ENCODE peak calls at places on chromosome 16, in ten cellular contexts. One of them, this sample, is unnamed.

GRCh38 chr16:23387666-23388065 is 65.3 kb downstream of the COG7 start:
- DNase-seq in CD4-positive, alpha-beta T cell: no peak
- DNase-seq in right lobe of liver: no peak
- DNase-seq in MM.1S: no peak
- DNase-seq in AG10803: no peak
- DNase-seq in fibroblast of lung: no peak
- DNase-seq in uterus: no peak
- DNase-seq in HL-60: no peak
- DNase-seq in psoas muscle: no peak
- DNase-seq in omental fat pad: no peak
- DNase-seq in this sample: no peak

GRCh38 chr16:3157229-3158013 is 22.6 kb downstream of the ZNF213 start:
- DNase-seq in CD4-positive, alpha-beta T cell: peak
- DNase-seq in right lobe of liver: peak
- DNase-seq in MM.1S: no peak
- DNase-seq in AG10803: peak
- DNase-seq in fibroblast of lung: peak
- DNase-seq in uterus: peak
- DNase-seq in HL-60: peak
- DNase-seq in psoas muscle: peak
- DNase-seq in omental fat pad: peak
- DNase-seq in this sample: peak

GRCh38 chr16:28311413-28311812 is 19.1 kb downstream of the SBK1 start:
- DNase-seq in CD4-positive, alpha-beta T cell: no peak
- DNase-seq in right lobe of liver: no peak
- DNase-seq in MM.1S: no peak
- DNase-seq in AG10803: no peak
- DNase-seq in fibroblast of lung: no peak
- DNase-seq in uterus: no peak
- DNase-seq in HL-60: no peak
- DNase-seq in psoas muscle: no peak
- DNase-seq in omental fat pad: no peak
- DNase-seq in this sample: no peak

GRCh38 chr16:1220841-1221627 is 4.0 kb downstream of the TPSG1 start:
- DNase-seq in CD4-positive, alpha-beta T cell: no peak
- DNase-seq in right lobe of liver: no peak
- DNase-seq in MM.1S: no peak
- DNase-seq in AG10803: no peak
- DNase-seq in fibroblast of lung: no peak
- DNase-seq in uterus: no peak
- DNase-seq in HL-60: no peak
- DNase-seq in psoas muscle: no peak
- DNase-seq in omental fat pad: no peak
- DNase-seq in this sample: no peak

GRCh38 chr16:58234831-58235595 is 37.1 kb upstream of the CSNK2A2 start:
- DNase-seq in CD4-positive, alpha-beta T cell: no peak
- DNase-seq in right lobe of liver: no peak
- DNase-seq in MM.1S: no peak
- DNase-seq in AG10803: no peak
- DNase-seq in fibroblast of lung: no peak
- DNase-seq in uterus: no peak
- DNase-seq in HL-60: no peak
- DNase-seq in psoas muscle: no peak
- DNase-seq in omental fat pad: no peak
- DNase-seq in this sample: no peak

GRCh38 chr16:58219432-58219831 is 21.5 kb upstream of the CSNK2A2 start:
- DNase-seq in CD4-positive, alpha-beta T cell: no peak
- DNase-seq in right lobe of liver: no peak
- DNase-seq in MM.1S: no peak
- DNase-seq in AG10803: no peak
- DNase-seq in fibroblast of lung: no peak
- DNase-seq in uterus: no peak
- DNase-seq in HL-60: no peak
- DNase-seq in psoas muscle: no peak
- DNase-seq in omental fat pad: no peak
- DNase-seq in this sample: no peak

GRCh38 chr16:88711750-88712340 is 5.5 kb downstream of the CTU2 start:
- DNase-seq in CD4-positive, alpha-beta T cell: no peak
- DNase-seq in right lobe of liver: no peak
- DNase-seq in MM.1S: no peak
- DNase-seq in AG10803: no peak
- DNase-seq in fibroblast of lung: no peak
- DNase-seq in uterus: no peak
- DNase-seq in HL-60: no peak
- DNase-seq in psoas muscle: no peak
- DNase-seq in omental fat pad: no peak
- DNase-seq in this sample: no peak

GRCh38 chr16:66947302-66948033 is 12.2 kb downstream of the CES2 start:
- DNase-seq in CD4-positive, alpha-beta T cell: peak
- DNase-seq in right lobe of liver: peak
- DNase-seq in MM.1S: peak
- DNase-seq in AG10803: peak
- DNase-seq in fibroblast of lung: peak
- DNase-seq in uterus: peak
- DNase-seq in HL-60: peak
- DNase-seq in psoas muscle: peak
- DNase-seq in omental fat pad: peak
- DNase-seq in this sample: peak

GRCh38 chr16:57958544-57958943 is 12.4 kb downstream of the CNGB1 start:
- DNase-seq in CD4-positive, alpha-beta T cell: no peak
- DNase-seq in right lobe of liver: no peak
- DNase-seq in MM.1S: no peak
- DNase-seq in AG10803: no peak
- DNase-seq in fibroblast of lung: no peak
- DNase-seq in uterus: no peak
- DNase-seq in HL-60: no peak
- DNase-seq in psoas muscle: no peak
- DNase-seq in omental fat pad: no peak
- DNase-seq in this sample: no peak

GRCh38 chr16:11792404-11793260 is 4.4 kb downstream of the ZC3H7A start:
- DNase-seq in CD4-positive, alpha-beta T cell: no peak
- DNase-seq in right lobe of liver: no peak
- DNase-seq in MM.1S: peak
- DNase-seq in AG10803: no peak
- DNase-seq in fibroblast of lung: no peak
- DNase-seq in uterus: no peak
- DNase-seq in HL-60: no peak
- DNase-seq in psoas muscle: peak
- DNase-seq in omental fat pad: no peak
- DNase-seq in this sample: peak

GRCh38 chr16:1167276-1168107 is 14.6 kb downstream of the CACNA1H start:
- DNase-seq in CD4-positive, alpha-beta T cell: no peak
- DNase-seq in right lobe of liver: no peak
- DNase-seq in MM.1S: no peak
- DNase-seq in AG10803: no peak
- DNase-seq in fibroblast of lung: no peak
- DNase-seq in uterus: no peak
- DNase-seq in HL-60: no peak
- DNase-seq in psoas muscle: no peak
- DNase-seq in omental fat pad: no peak
- DNase-seq in this sample: peak

GRCh38 chr16:56776562-56776961 is 46.6 kb downstream of the NUP93 start:
- DNase-seq in CD4-positive, alpha-beta T cell: no peak
- DNase-seq in right lobe of liver: no peak
- DNase-seq in MM.1S: no peak
- DNase-seq in AG10803: peak
- DNase-seq in fibroblast of lung: peak
- DNase-seq in uterus: peak
- DNase-seq in HL-60: no peak
- DNase-seq in psoas muscle: peak
- DNase-seq in omental fat pad: no peak
- DNase-seq in this sample: peak

GRCh38 chr16:50390914-50391700 is 22.3 kb upstream of the BRD7 start:
- DNase-seq in CD4-positive, alpha-beta T cell: no peak
- DNase-seq in right lobe of liver: no peak
- DNase-seq in MM.1S: no peak
- DNase-seq in AG10803: no peak
- DNase-seq in fibroblast of lung: no peak
- DNase-seq in uterus: no peak
- DNase-seq in HL-60: no peak
- DNase-seq in psoas muscle: no peak
- DNase-seq in omental fat pad: no peak
- DNase-seq in this sample: no peak

GRCh38 chr16:84863485-84863814 is 43.7 kb downstream of the CRISPLD2 start:
- DNase-seq in CD4-positive, alpha-beta T cell: no peak
- DNase-seq in right lobe of liver: no peak
- DNase-seq in MM.1S: no peak
- DNase-seq in AG10803: no peak
- DNase-seq in fibroblast of lung: no peak
- DNase-seq in uterus: no peak
- DNase-seq in HL-60: no peak
- DNase-seq in psoas muscle: no peak
- DNase-seq in omental fat pad: no peak
- DNase-seq in this sample: no peak

GRCh38 chr16:15440852-15441251 is 6.5 kb downstream of the BMERB1 start:
- DNase-seq in CD4-positive, alpha-beta T cell: no peak
- DNase-seq in right lobe of liver: peak
- DNase-seq in MM.1S: no peak
- DNase-seq in AG10803: peak
- DNase-seq in fibroblast of lung: peak
- DNase-seq in uterus: no peak
- DNase-seq in HL-60: no peak
- DNase-seq in psoas muscle: no peak
- DNase-seq in omental fat pad: no peak
- DNase-seq in this sample: no peak

GRCh38 chr16:31052131-31052530 is 18.8 kb downstream of the STX4 start:
- DNase-seq in CD4-positive, alpha-beta T cell: no peak
- DNase-seq in right lobe of liver: no peak
- DNase-seq in MM.1S: no peak
- DNase-seq in AG10803: peak
- DNase-seq in fibroblast of lung: peak
- DNase-seq in uterus: no peak
- DNase-seq in HL-60: no peak
- DNase-seq in psoas muscle: no peak
- DNase-seq in omental fat pad: peak
- DNase-seq in this sample: no peak

GRCh38 chr16:81940781-81941560 is 70.3 kb downstream of the SDR42E1 start:
- DNase-seq in CD4-positive, alpha-beta T cell: no peak
- DNase-seq in right lobe of liver: no peak
- DNase-seq in MM.1S: no peak
- DNase-seq in AG10803: peak
- DNase-seq in fibroblast of lung: peak
- DNase-seq in uterus: no peak
- DNase-seq in HL-60: no peak
- DNase-seq in psoas muscle: no peak
- DNase-seq in omental fat pad: no peak
- DNase-seq in this sample: no peak
- TF ChIP-seq CTCF in CD4-positive, alpha-beta T cell: peak
- TF ChIP-seq CTCF in right lobe of liver: peak
- TF ChIP-seq CTCF in MM.1S: peak
- TF ChIP-seq CTCF in AG10803: peak
- TF ChIP-seq CTCF in fibroblast of lung: peak
- TF ChIP-seq CTCF in uterus: peak
- TF ChIP-seq CTCF in HL-60: peak
- TF ChIP-seq CTCF in psoas muscle: peak
- TF ChIP-seq CTCF in omental fat pad: no peak
- TF ChIP-seq CTCF in this sample: peak

GRCh38 chr16:6957676-6958075 is 375.0 kb upstream of the RBFOX1 start:
- DNase-seq in CD4-positive, alpha-beta T cell: no peak
- DNase-seq in right lobe of liver: no peak
- DNase-seq in MM.1S: no peak
- DNase-seq in AG10803: no peak
- DNase-seq in fibroblast of lung: no peak
- DNase-seq in uterus: no peak
- DNase-seq in HL-60: no peak
- DNase-seq in psoas muscle: no peak
- DNase-seq in omental fat pad: no peak
- DNase-seq in this sample: no peak

GRCh38 chr16:6956511-6956910 is 376.1 kb upstream of the RBFOX1 start:
- DNase-seq in CD4-positive, alpha-beta T cell: no peak
- DNase-seq in right lobe of liver: no peak
- DNase-seq in MM.1S: no peak
- DNase-seq in AG10803: no peak
- DNase-seq in fibroblast of lung: no peak
- DNase-seq in uterus: no peak
- DNase-seq in HL-60: no peak
- DNase-seq in psoas muscle: no peak
- DNase-seq in omental fat pad: no peak
- DNase-seq in this sample: no peak

GRCh38 chr16:6958184-6958583 is 374.5 kb upstream of the RBFOX1 start:
- DNase-seq in CD4-positive, alpha-beta T cell: no peak
- DNase-seq in right lobe of liver: no peak
- DNase-seq in MM.1S: no peak
- DNase-seq in AG10803: no peak
- DNase-seq in fibroblast of lung: no peak
- DNase-seq in uterus: no peak
- DNase-seq in HL-60: no peak
- DNase-seq in psoas muscle: no peak
- DNase-seq in omental fat pad: no peak
- DNase-seq in this sample: no peak

GRCh38 chr16:6955303-6955702 is 377.3 kb upstream of the RBFOX1 start:
- DNase-seq in CD4-positive, alpha-beta T cell: no peak
- DNase-seq in right lobe of liver: no peak
- DNase-seq in MM.1S: no peak
- DNase-seq in AG10803: no peak
- DNase-seq in fibroblast of lung: no peak
- DNase-seq in uterus: no peak
- DNase-seq in HL-60: no peak
- DNase-seq in psoas muscle: no peak
- DNase-seq in omental fat pad: no peak
- DNase-seq in this sample: no peak
- TF ChIP-seq CTCF in CD4-positive, alpha-beta T cell: no peak
- TF ChIP-seq CTCF in right lobe of liver: no peak
- TF ChIP-seq CTCF in MM.1S: no peak
- TF ChIP-seq CTCF in AG10803: no peak
- TF ChIP-seq CTCF in fibroblast of lung: no peak
- TF ChIP-seq CTCF in uterus: no peak
- TF ChIP-seq CTCF in HL-60: no peak
- TF ChIP-seq CTCF in psoas muscle: no peak
- TF ChIP-seq CTCF in omental fat pad: no peak
- TF ChIP-seq CTCF in this sample: no peak

DNA sequence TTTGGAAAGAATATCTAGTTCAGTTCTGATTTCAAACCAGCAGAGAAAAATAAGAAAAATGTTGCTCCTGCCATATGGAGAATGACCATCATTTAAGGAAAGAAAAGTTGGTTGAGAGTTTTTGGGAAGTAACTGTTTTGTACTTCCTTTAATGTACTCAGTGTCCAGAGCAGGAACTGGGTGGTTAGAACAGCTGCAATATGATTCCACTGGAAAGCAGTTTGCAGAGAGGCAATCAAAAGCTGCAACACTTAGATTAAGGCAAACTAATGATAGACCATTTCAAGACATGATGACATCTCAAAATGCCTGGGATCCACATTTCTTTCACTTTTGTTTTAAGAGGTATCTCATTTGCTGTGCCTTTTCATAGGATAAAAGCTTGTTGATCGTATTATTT is 313.3 kb upstream of the HSBP1 start:
- DNase-seq in CD4-positive, alpha-beta T cell: no peak
- DNase-seq in right lobe of liver: no peak
- DNase-seq in MM.1S: no peak
- DNase-seq in AG10803: no peak
- DNase-seq in fibroblast of lung: no peak
- DNase-seq in uterus: no peak
- DNase-seq in HL-60: no peak
- DNase-seq in psoas muscle: no peak
- DNase-seq in omental fat pad: no peak
- DNase-seq in this sample: no peak
- TF ChIP-seq CTCF in CD4-positive, alpha-beta T cell: no peak
- TF ChIP-seq CTCF in right lobe of liver: no peak
- TF ChIP-seq CTCF in MM.1S: no peak
- TF ChIP-seq CTCF in AG10803: no peak
- TF ChIP-seq CTCF in fibroblast of lung: no peak
- TF ChIP-seq CTCF in uterus: no peak
- TF ChIP-seq CTCF in HL-60: no peak
- TF ChIP-seq CTCF in psoas muscle: no peak
- TF ChIP-seq CTCF in omental fat pad: no peak
- TF ChIP-seq CTCF in this sample: no peak

GRCh38 chr16:52549011-52549692 is 2.2 kb upstream of the TOX3 start:
- DNase-seq in CD4-positive, alpha-beta T cell: no peak
- DNase-seq in right lobe of liver: no peak
- DNase-seq in MM.1S: no peak
- DNase-seq in AG10803: no peak
- DNase-seq in fibroblast of lung: peak
- DNase-seq in uterus: no peak
- DNase-seq in HL-60: no peak
- DNase-seq in psoas muscle: no peak
- DNase-seq in omental fat pad: no peak
- DNase-seq in this sample: no peak
- TF ChIP-seq CTCF in CD4-positive, alpha-beta T cell: no peak
- TF ChIP-seq CTCF in right lobe of liver: no peak
- TF ChIP-seq CTCF in MM.1S: no peak
- TF ChIP-seq CTCF in AG10803: peak
- TF ChIP-seq CTCF in fibroblast of lung: peak
- TF ChIP-seq CTCF in uterus: no peak
- TF ChIP-seq CTCF in HL-60: no peak
- TF ChIP-seq CTCF in psoas muscle: no peak
- TF ChIP-seq CTCF in omental fat pad: no peak
- TF ChIP-seq CTCF in this sample: no peak